ENCODE peak calls at places on chromosomes 12 and 14, in six cellular contexts. One of them, this sample, is unnamed.

GRCh38 chr14:34113051-34113511 is 162.2 kb upstream of the EGLN3 start:
- DNase-seq in endodermal cell: no peak
- DNase-seq in AG09309: peak; percentile 46
- DNase-seq in dorsolateral prefrontal cortex: no peak
- DNase-seq in fibroblast of the aortic adventitia: peak; percentile 6
- DNase-seq in PC-3: peak; percentile 91
- DNase-seq in this sample: peak; percentile 51

GRCh38 chr12:51329742-51330141 is 5.8 kb upstream of the BIN2 start:
- DNase-seq in PC-3: no peak
- DNase-seq in fibroblast of the aortic adventitia: no peak
- DNase-seq in AG09309: no peak
- DNase-seq in endodermal cell: no peak
- DNase-seq in dorsolateral prefrontal cortex: no peak
- DNase-seq in this sample: no peak

GRCh38 chr14:95523051-95523817 is 6.8 kb upstream of the SYNE3 start:
- DNase-seq in dorsolateral prefrontal cortex: no peak
- DNase-seq in AG09309: no peak
- DNase-seq in endodermal cell: peak; percentile 67
- DNase-seq in fibroblast of the aortic adventitia: peak; percentile 58
- DNase-seq in PC-3: peak; percentile 32
- DNase-seq in this sample: peak; percentile 81

GRCh38 chr14:53461823-53462222 is 308.7 kb upstream of the DDHD1 start:
- DNase-seq in fibroblast of the aortic adventitia: no peak
- DNase-seq in PC-3: no peak
- DNase-seq in dorsolateral prefrontal cortex: no peak
- DNase-seq in endodermal cell: no peak
- DNase-seq in AG09309: no peak
- DNase-seq in this sample: no peak

GRCh38 chr14:103679351-103679750 is 35.9 kb downstream of the XRCC3 start:
- DNase-seq in endodermal cell: peak; percentile 76
- DNase-seq in fibroblast of the aortic adventitia: no peak
- DNase-seq in dorsolateral prefrontal cortex: no peak
- DNase-seq in PC-3: peak; percentile 23
- DNase-seq in AG09309: no peak
- DNase-seq in this sample: peak; percentile 47

GRCh38 chr14:21923820-21924219 is 250.2 kb upstream of the OR4E1 start:
- DNase-seq in PC-3: no peak
- DNase-seq in dorsolateral prefrontal cortex: no peak
- DNase-seq in fibroblast of the aortic adventitia: no peak
- DNase-seq in endodermal cell: no peak
- DNase-seq in AG09309: no peak
- DNase-seq in this sample: no peak

GRCh38 chr14:36702484-36702883 is 40.8 kb downstream of the PAX9 start:
- DNase-seq in AG09309: no peak
- DNase-seq in endodermal cell: no peak
- DNase-seq in fibroblast of the aortic adventitia: no peak
- DNase-seq in PC-3: no peak
- DNase-seq in dorsolateral prefrontal cortex: no peak
- DNase-seq in this sample: no peak

GRCh38 chr14:105349992-105350391 is 35.4 kb downstream of the PACS2 start:
- DNase-seq in endodermal cell: no peak
- DNase-seq in fibroblast of the aortic adventitia: no peak
- DNase-seq in dorsolateral prefrontal cortex: no peak
- DNase-seq in PC-3: no peak
- DNase-seq in AG09309: no peak
- DNase-seq in this sample: no peak

GRCh38 chr12:45727994-45728624 is 1.4 kb upstream of the ARID2 start:
- DNase-seq in fibroblast of the aortic adventitia: no peak
- DNase-seq in PC-3: no peak
- DNase-seq in AG09309: no peak
- DNase-seq in dorsolateral prefrontal cortex: no peak
- DNase-seq in endodermal cell: no peak
- DNase-seq in this sample: no peak

GRCh38 chr14:95119336-95119735 is 38.0 kb downstream of the DICER1 start:
- DNase-seq in AG09309: no peak
- DNase-seq in fibroblast of the aortic adventitia: no peak
- DNase-seq in endodermal cell: no peak
- DNase-seq in dorsolateral prefrontal cortex: peak; percentile 53
- DNase-seq in PC-3: no peak
- DNase-seq in this sample: no peak

GRCh38 chr12:28189774-28190320 is 409 bp upstream of the CCDC91 start:
- DNase-seq in fibroblast of the aortic adventitia: no peak
- DNase-seq in PC-3: no peak
- DNase-seq in AG09309: no peak
- DNase-seq in endodermal cell: no peak
- DNase-seq in dorsolateral prefrontal cortex: no peak
- DNase-seq in this sample: no peak

GRCh38 chr12:101740980-101741379 is 1.7 kb upstream of the SYCP3 start:
- DNase-seq in fibroblast of the aortic adventitia: no peak
- DNase-seq in AG09309: no peak
- DNase-seq in endodermal cell: no peak
- DNase-seq in dorsolateral prefrontal cortex: no peak
- DNase-seq in PC-3: no peak
- DNase-seq in this sample: no peak

GRCh38 chr12:13196302-13196921 is at the start of gene EMP1:
- DNase-seq in dorsolateral prefrontal cortex: peak; percentile 77
- DNase-seq in PC-3: peak; percentile 98
- DNase-seq in AG09309: peak; percentile 99
- DNase-seq in endodermal cell: no peak
- DNase-seq in fibroblast of the aortic adventitia: peak; percentile 100
- DNase-seq in this sample: peak; percentile 100

GRCh38 chr12:74945771-74946198 is 263.9 kb downstream of the KCNC2 start:
- DNase-seq in dorsolateral prefrontal cortex: no peak
- DNase-seq in AG09309: no peak
- DNase-seq in fibroblast of the aortic adventitia: no peak
- DNase-seq in endodermal cell: no peak
- DNase-seq in PC-3: peak; percentile 6
- DNase-seq in this sample: no peak

GRCh38 chr14:95026851-95027463 is 130.4 kb downstream of the DICER1 start:
- DNase-seq in dorsolateral prefrontal cortex: no peak
- DNase-seq in AG09309: no peak
- DNase-seq in endodermal cell: no peak
- DNase-seq in fibroblast of the aortic adventitia: no peak
- DNase-seq in PC-3: no peak
- DNase-seq in this sample: no peak

GRCh38 chr12:62983594-62983993 is 48.6 kb upstream of the PPM1H start:
- DNase-seq in PC-3: peak; percentile 39
- DNase-seq in endodermal cell: peak; percentile 78
- DNase-seq in dorsolateral prefrontal cortex: no peak
- DNase-seq in fibroblast of the aortic adventitia: no peak
- DNase-seq in AG09309: no peak
- DNase-seq in this sample: peak; percentile 10

GRCh38 chr14:96253140-96253539 is 2.9 kb upstream of the BDKRB1 start:
- DNase-seq in PC-3: peak; percentile 47
- DNase-seq in fibroblast of the aortic adventitia: peak; percentile 94
- DNase-seq in dorsolateral prefrontal cortex: no peak
- DNase-seq in AG09309: peak; percentile 75
- DNase-seq in endodermal cell: peak; percentile 82
- DNase-seq in this sample: peak; percentile 98

GRCh38 chr12:93978553-93978952 is 169.8 kb upstream of the PLXNC1 start:
- DNase-seq in PC-3: peak; percentile 34
- DNase-seq in dorsolateral prefrontal cortex: no peak
- DNase-seq in AG09309: peak; percentile 86
- DNase-seq in endodermal cell: no peak
- DNase-seq in fibroblast of the aortic adventitia: peak; percentile 93
- DNase-seq in this sample: peak; percentile 88

GRCh38 chr12:102343361-102344121 is 136.8 kb downstream of the IGF1 start:
- DNase-seq in PC-3: no peak
- DNase-seq in AG09309: no peak
- DNase-seq in dorsolateral prefrontal cortex: no peak
- DNase-seq in endodermal cell: no peak
- DNase-seq in fibroblast of the aortic adventitia: no peak
- DNase-seq in this sample: peak; percentile 5

GRCh38 chr12:6592087-6592486 is 15.1 kb downstream of the CHD4 start:
- DNase-seq in endodermal cell: no peak
- DNase-seq in PC-3: no peak
- DNase-seq in fibroblast of the aortic adventitia: no peak
- DNase-seq in AG09309: no peak
- DNase-seq in dorsolateral prefrontal cortex: no peak
- DNase-seq in this sample: no peak

GRCh38 chr12:12683725-12684124 is 12.3 kb downstream of the GPR19 start:
- DNase-seq in endodermal cell: peak; percentile 55
- DNase-seq in AG09309: no peak
- DNase-seq in PC-3: no peak
- DNase-seq in fibroblast of the aortic adventitia: no peak
- DNase-seq in dorsolateral prefrontal cortex: no peak
- DNase-seq in this sample: no peak

GRCh38 chr12:120327593-120327992 is at the start of gene PLA2G1B:
- DNase-seq in endodermal cell: no peak
- DNase-seq in AG09309: no peak
- DNase-seq in dorsolateral prefrontal cortex: no peak
- DNase-seq in PC-3: no peak
- DNase-seq in fibroblast of the aortic adventitia: no peak
- DNase-seq in this sample: no peak
- H3K4me3 ChIP-seq in endodermal cell: no peak within 1 kb of the TSS
- H3K4me3 ChIP-seq in AG09309: no peak within 1 kb of the TSS
- H3K4me3 ChIP-seq in dorsolateral prefrontal cortex: no peak within 1 kb of the TSS
- H3K4me3 ChIP-seq in PC-3: no peak within 1 kb of the TSS
- H3K4me3 ChIP-seq in fibroblast of the aortic adventitia: no peak within 1 kb of the TSS
- H3K4me3 ChIP-seq in this sample: no peak within 1 kb of the TSS

DNA sequence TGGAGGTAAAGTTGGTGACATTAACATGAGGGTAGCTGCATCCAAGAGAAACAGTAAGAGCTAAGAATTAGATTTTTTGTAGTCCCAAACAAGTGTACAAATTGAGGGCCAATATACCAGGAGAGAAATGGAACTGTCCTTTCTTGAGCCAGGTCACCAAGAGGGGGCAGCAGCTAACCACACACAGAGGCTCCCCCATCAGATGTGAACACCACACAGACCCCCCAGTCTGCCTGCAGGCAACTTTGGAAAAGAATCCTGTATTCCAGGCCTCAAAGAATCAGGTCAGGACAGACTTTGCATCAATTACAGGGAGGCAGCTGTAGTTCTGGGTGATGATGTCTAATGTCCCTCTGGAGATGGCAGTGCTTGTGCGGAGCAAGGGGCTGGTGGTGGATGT is 77.9 kb downstream of the SPTB start:
- DNase-seq in dorsolateral prefrontal cortex: no peak
- DNase-seq in AG09309: no peak
- DNase-seq in endodermal cell: peak; percentile 88
- DNase-seq in PC-3: peak; percentile 59
- DNase-seq in fibroblast of the aortic adventitia: peak; percentile 18
- DNase-seq in this sample: peak; percentile 45
- TF ChIP-seq CTCF in dorsolateral prefrontal cortex: peak; percentile 47
- TF ChIP-seq CTCF in AG09309: peak; percentile 66
- TF ChIP-seq CTCF in endodermal cell: peak; percentile 88
- TF ChIP-seq CTCF in PC-3: peak; percentile 92
- TF ChIP-seq CTCF in fibroblast of the aortic adventitia: peak; percentile 43
- TF ChIP-seq CTCF in this sample: peak; percentile 72

GRCh38 chr12:70255311-70255710 is 12.1 kb downstream of the CNOT2 start:
- DNase-seq in dorsolateral prefrontal cortex: no peak
- DNase-seq in AG09309: no peak
- DNase-seq in fibroblast of the aortic adventitia: peak; percentile 25
- DNase-seq in endodermal cell: no peak
- DNase-seq in PC-3: no peak
- DNase-seq in this sample: peak; percentile 35
- H3K4me3 ChIP-seq in dorsolateral prefrontal cortex: no peak overlapping the region
- H3K4me3 ChIP-seq in AG09309: no peak overlapping the region
- H3K4me3 ChIP-seq in fibroblast of the aortic adventitia: no peak overlapping the region
- H3K4me3 ChIP-seq in endodermal cell: no peak overlapping the region
- H3K4me3 ChIP-seq in PC-3: no peak overlapping the region
- H3K4me3 ChIP-seq in this sample: no peak overlapping the region

GRCh38 chr12:26830783-26831601 is 2.0 kb downstream of the ITPR2 start:
- DNase-seq in PC-3: no peak
- DNase-seq in fibroblast of the aortic adventitia: no peak
- DNase-seq in dorsolateral prefrontal cortex: no peak
- DNase-seq in endodermal cell: peak; percentile 61
- DNase-seq in AG09309: no peak
- DNase-seq in this sample: peak; percentile 29

GRCh38 chr12:26830358-26830757 is 2.6 kb downstream of the ITPR2 start:
- DNase-seq in AG09309: no peak
- DNase-seq in fibroblast of the aortic adventitia: no peak
- DNase-seq in dorsolateral prefrontal cortex: no peak
- DNase-seq in PC-3: no peak
- DNase-seq in endodermal cell: no peak
- DNase-seq in this sample: no peak

GRCh38 chr12:26833692-26834168 is 736 bp upstream of the ITPR2 start:
- DNase-seq in PC-3: peak; percentile 34
- DNase-seq in fibroblast of the aortic adventitia: peak; percentile 23
- DNase-seq in AG09309: no peak
- DNase-seq in endodermal cell: peak; percentile 93
- DNase-seq in dorsolateral prefrontal cortex: no peak
- DNase-seq in this sample: peak; percentile 80

GRCh38 chr12:26831959-26832816 is 806 bp downstream of the ITPR2 start:
- DNase-seq in endodermal cell: peak; percentile 87
- DNase-seq in dorsolateral prefrontal cortex: peak; percentile 36
- DNase-seq in fibroblast of the aortic adventitia: peak; percentile 75
- DNase-seq in AG09309: no peak
- DNase-seq in PC-3: peak; percentile 87
- DNase-seq in this sample: peak; percentile 81

GRCh38 chr12:26832817-26833691 is at the start of gene ITPR2:
- DNase-seq in dorsolateral prefrontal cortex: peak; percentile 89
- DNase-seq in AG09309: no peak
- DNase-seq in PC-3: peak; percentile 97
- DNase-seq in endodermal cell: peak; percentile 99
- DNase-seq in fibroblast of the aortic adventitia: peak; percentile 80
- DNase-seq in this sample: peak; percentile 89
- TF ChIP-seq CTCF in dorsolateral prefrontal cortex: peak; percentile 30
- TF ChIP-seq CTCF in AG09309: no peak
- TF ChIP-seq CTCF in PC-3: peak; percentile 40
- TF ChIP-seq CTCF in endodermal cell: peak; percentile 64
- TF ChIP-seq CTCF in fibroblast of the aortic adventitia: peak; percentile 7
- TF ChIP-seq CTCF in this sample: no peak

DNA sequence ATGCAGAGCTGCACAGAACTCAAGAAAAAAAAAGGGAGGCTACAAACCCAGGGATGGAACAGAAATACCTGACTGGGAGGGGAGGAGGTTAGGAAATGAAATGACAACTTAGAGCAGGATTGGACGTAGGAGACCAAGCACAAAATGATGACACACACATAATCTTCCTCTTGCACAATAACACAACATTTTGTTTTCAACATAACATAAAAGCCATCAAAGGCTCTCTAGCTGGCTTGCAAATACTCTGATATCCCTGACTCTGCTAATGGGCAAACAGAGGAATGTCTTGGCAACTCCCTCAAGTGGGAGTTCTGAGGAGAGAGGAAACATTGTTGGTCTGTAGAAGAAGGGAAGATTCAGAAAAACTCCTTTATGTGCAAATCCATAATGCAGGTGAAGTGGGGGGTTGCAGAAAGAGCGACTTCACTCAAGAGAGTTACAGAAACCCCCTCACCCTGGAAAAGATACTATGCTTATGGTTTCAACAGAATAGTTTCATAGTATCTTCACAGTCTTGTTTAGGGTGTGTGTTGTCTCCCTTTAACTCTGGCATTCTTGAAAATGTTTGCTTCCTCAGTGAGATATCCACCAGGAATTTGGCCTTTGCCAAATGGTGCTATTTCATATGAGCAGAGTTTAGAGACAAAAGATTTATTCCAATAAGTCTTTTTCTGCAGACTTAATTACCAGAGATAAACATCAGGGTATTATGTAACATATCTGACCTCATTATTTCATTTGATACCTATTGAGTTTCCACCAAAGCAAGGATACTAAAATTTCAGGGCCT is 43.8 kb upstream of the LTBP2 start:
- DNase-seq in fibroblast of the aortic adventitia: peak; percentile 75
- DNase-seq in dorsolateral prefrontal cortex: no peak
- DNase-seq in PC-3: peak; percentile 39
- DNase-seq in AG09309: peak; percentile 57
- DNase-seq in endodermal cell: no peak
- DNase-seq in this sample: peak; percentile 80
- H3K4me3 ChIP-seq in fibroblast of the aortic adventitia: no peak overlapping the region
- H3K4me3 ChIP-seq in dorsolateral prefrontal cortex: no peak overlapping the region
- H3K4me3 ChIP-seq in PC-3: no peak overlapping the region
- H3K4me3 ChIP-seq in AG09309: no peak overlapping the region
- H3K4me3 ChIP-seq in endodermal cell: no peak overlapping the region
- H3K4me3 ChIP-seq in this sample: no peak overlapping the region